ENCODE peak calls at places on chromosomes 4 and X, in seven cellular contexts. B, Z, E, I, U, R and T are unnamed samples.

GRCh38 chr4:107689912-107690587 is 30.0 kb downstream of the PAPSS1 start:
- DNase-seq in I (no peak), R (no peak), U (no peak), E (peak; percentile 14), B (peak; percentile 60), Z (no peak), T (no peak)

GRCh38 chrX:150476183-150476699 is 92.2 kb upstream of the MTM1 start:
- DNase-seq in E (no peak), R (no peak), Z (no peak), U (no peak), B (no peak), I (no peak), T (no peak)

GRCh38 chr4:41358626-41359025 is 101.9 kb downstream of the UCHL1 start:
- DNase-seq in U (no peak), Z (no peak), E (no peak), R (peak; percentile 68), I (no peak), B (no peak), T (no peak)

GRCh38 chr4:182969651-182970279 is 52.6 kb upstream of the DCTD start:
- DNase-seq in I (peak; percentile 82), Z (no peak), B (no peak), R (no peak), E (no peak), U (no peak), T (no peak)

GRCh38 chr4:182236186-182236585 is 7.0 kb upstream of the TENM3 start:
- DNase-seq in E (no peak), R (no peak), U (no peak), Z (no peak), B (no peak), I (no peak), T (no peak)

GRCh38 chr4:3030551-3031356 is 43.6 kb downstream of the HTT-AS start:
- DNase-seq in Z (no peak), E (no peak), U (no peak), R (no peak), I (no peak), B (no peak), T (no peak)

GRCh38 chrX:78517124-78517523 is 142.0 kb downstream of the RTL3 start:
- DNase-seq in R (no peak), U (no peak), I (no peak), E (no peak), Z (peak; percentile 40), B (no peak), T (no peak)

GRCh38 chr4:31081375-31081774 is 361.2 kb downstream of the PCDH7 start:
- DNase-seq in E (no peak), U (no peak), Z (no peak), B (no peak), R (no peak), I (no peak), T (no peak)

GRCh38 chrX:1601051-1601767 is 9.8 kb downstream of the AKAP17A start:
- DNase-seq in E (no peak), R (no peak), I (no peak), B (no peak), U (no peak), Z (no peak), T (no peak)

GRCh38 chrX:153394595-153394994 is 6.6 kb downstream of the PNMA6E start:
- DNase-seq in Z (no peak), I (no peak), E (no peak), U (no peak), R (no peak), B (no peak), T (no peak)

GRCh38 chr4:120749445-120750151 is 172.9 kb downstream of the PRDM5 start:
- DNase-seq in Z (peak; percentile 83), R (no peak), E (no peak), B (no peak), U (no peak), I (no peak), T (no peak)

GRCh38 chr4:52410971-52411370 is 248.1 kb downstream of the USP46 start:
- DNase-seq in B (no peak), I (no peak), E (no peak), R (no peak), U (no peak), Z (no peak), T (no peak)

GRCh38 chr4:101682946-101683345 is 107.6 kb upstream of the BANK1 start:
- DNase-seq in B (no peak), I (no peak), Z (no peak), R (no peak), E (no peak), U (no peak), T (no peak)

GRCh38 chr4:38062088-38062893 is 102.1 kb downstream of the PTTG2 start:
- DNase-seq in U (peak; percentile 54), Z (no peak), I (peak; percentile 86), E (peak; percentile 73), R (peak; percentile 71), B (peak; percentile 53), T (peak; percentile 42)

GRCh38 chr4:8646296-8647093 is 53.9 kb downstream of the CPZ start:
- DNase-seq in B (no peak), U (no peak), R (no peak), Z (no peak), E (no peak), I (no peak), T (no peak)

GRCh38 chr4:183261953-183262775 is 57.9 kb downstream of the CLDN22 start:
- DNase-seq in R (peak; percentile 72), Z (peak; percentile 27), I (peak; percentile 85), U (peak; percentile 38), E (peak; percentile 76), B (peak; percentile 56), T (peak; percentile 9)

GRCh38 chr4:186647821-186648220 is 75.8 kb downstream of the FAT1 start:
- DNase-seq in B (no peak), I (no peak), U (no peak), Z (no peak), R (no peak), E (no peak), T (no peak)

GRCh38 chrX:8851487-8851886 is 50.3 kb upstream of the FAM9A start:
- DNase-seq in U (no peak), R (no peak), I (no peak), Z (no peak), E (no peak), B (no peak), T (no peak)

GRCh38 chr4:27100713-27101112 is 240.1 kb downstream of the STIM2 start:
- DNase-seq in B (no peak), U (no peak), Z (no peak), E (no peak), I (no peak), R (no peak), T (no peak)

GRCh38 chrX:30309139-30309571 is at the start of gene NR0B1:
- DNase-seq in U (no peak), E (no peak), Z (no peak), R (no peak), I (no peak), B (no peak), T (no peak)

GRCh38 chr4:79232555-79232954 is 93.3 kb downstream of the NAA11 start:
- DNase-seq in U (no peak), R (no peak), Z (no peak), E (no peak), B (no peak), I (no peak), T (peak; percentile 65)

GRCh38 chr4:65502151-65502691 is 168.1 kb downstream of the EPHA5 start:
- DNase-seq in R (no peak), E (no peak), B (no peak), I (no peak), Z (no peak), U (no peak), T (peak; percentile 19)

GRCh38 chr4:26141916-26142638 is 178.7 kb upstream of the RBPJ start:
- DNase-seq in R (no peak), E (no peak), U (no peak), B (no peak), I (no peak), Z (no peak), T (no peak)

GRCh38 chr4:173346074-173346473 is 11.9 kb upstream of the HMGB2 start:
- DNase-seq in B (no peak), Z (no peak), R (no peak), E (no peak), U (no peak), I (no peak), T (no peak)

GRCh38 chr4:99207911-99208718 is 10.9 kb downstream of the ADH6 start:
- DNase-seq in E (no peak), B (no peak), U (no peak), R (no peak), Z (no peak), I (no peak), T (no peak)

GRCh38 chr4:131613824-131614216 is 1535.3 kb upstream of the PCDH10 start:
- DNase-seq in E (no peak), U (no peak), I (no peak), B (no peak), R (no peak), Z (peak; percentile 7), T (no peak)

GRCh38 chrX:145405012-145405411 is 157.7 kb downstream of the SPANXN1 start:
- DNase-seq in B (peak; percentile 1), R (peak; percentile 29), E (peak; percentile 1), U (no peak), I (peak; percentile 26), Z (no peak), T (peak; percentile 50)

GRCh38 chr4:84952004-84952403 is 14.5 kb downstream of the WDFY3 start:
- DNase-seq in R (no peak), E (peak; percentile 62), I (no peak), B (peak; percentile 10), U (no peak), Z (no peak), T (peak; percentile 39)

GRCh38 chr4:128924951-128925350 is 115.5 kb downstream of the JADE1 start:
- DNase-seq in Z (no peak), E (no peak), U (no peak), R (no peak), I (no peak), B (no peak), T (no peak)

GRCh38 chr4:38306482-38307071 is 346.4 kb downstream of the PTTG2 start:
- DNase-seq in U (no peak), I (no peak), Z (peak; percentile 95), R (no peak), B (no peak), E (no peak), T (no peak)

GRCh38 chrX:40473460-40474204 is 107.1 kb upstream of the ATP6AP2 start:
- DNase-seq in R (no peak), B (no peak), U (no peak), Z (no peak), E (no peak), I (no peak), T (no peak)
- TF ChIP-seq JUND in R (no peak), B (no peak), U (no peak), Z (no peak), E (no peak), I (no peak), T (no peak)

GRCh38 chrX:74923942-74924448 is 1.3 kb downstream of the NEXMIF start:
- DNase-seq in Z (no peak), R (peak; percentile 21), B (no peak), I (no peak), U (no peak), E (no peak), T (no peak)
- TF ChIP-seq JUND in Z (no peak), R (no peak), B (no peak), I (no peak), U (no peak), E (no peak), T (no peak)

GRCh38 chr4:164212134-164212533 is 541.8 kb upstream of the SMIM31 start:
- DNase-seq in Z (no peak), E (no peak), U (no peak), R (no peak), B (no peak), I (no peak), T (no peak)
- TF ChIP-seq JUND in Z (no peak), E (no peak), U (no peak), R (no peak), B (peak; percentile 15), I (no peak), T (no peak)

GRCh38 chr4:74588350-74588749 is 143.4 kb downstream of the AREG start:
- DNase-seq in U (no peak), R (no peak), B (no peak), I (no peak), Z (no peak), E (no peak), T (no peak)
- TF ChIP-seq JUND in U (no peak), R (no peak), B (no peak), I (no peak), Z (no peak), E (no peak), T (no peak)